ENCODE peak calls at places on chromosomes 13 and 19, in five cellular contexts. X, T, B, O and N are unnamed samples.

GRCh38 chr19:11405846-11406643 is 13.1 kb downstream of the RGL3 start:
- DNase-seq in B (no peak), O (no peak), X (no peak), T (no peak), N (no peak)

GRCh38 chr19:40588110-40588854 is 11.6 kb downstream of the SHKBP1 start:
- DNase-seq in T (no peak), O (no peak), X (no peak), B (no peak), N (no peak)

GRCh38 chr19:35168261-35168660 is 13.7 kb downstream of the FXYD5 start:
- DNase-seq in X (no peak), T (no peak), B (no peak), O (no peak), N (no peak)

GRCh38 chr19:58317481-58318072 is 9.2 kb upstream of the ZSCAN22 start:
- DNase-seq in B (no peak), O (no peak), X (no peak), T (no peak), N (peak; percentile 45)

GRCh38 chr13:63696055-63696454 is 2280.4 kb upstream of the PCDH20 start:
- DNase-seq in T (no peak), X (no peak), B (no peak), O (no peak), N (no peak)

GRCh38 chr19:1046836-1047695 is 7.2 kb downstream of the ABCA7 start:
- DNase-seq in X (no peak), T (no peak), O (no peak), B (no peak), N (no peak)

GRCh38 chr19:48493718-48494515 is 17.7 kb downstream of the LMTK3 start:
- DNase-seq in O (no peak), B (no peak), X (no peak), T (no peak), N (no peak)

GRCh38 chr19:33394006-33394722 is 20.7 kb downstream of the CEBPG start:
- DNase-seq in B (no peak), T (no peak), X (no peak), O (peak; percentile 63), N (no peak)

GRCh38 chr19:37217533-37217854 is 520 bp upstream of the ZNF383 start:
- DNase-seq in O (no peak), B (no peak), T (no peak), X (no peak), N (no peak)

GRCh38 chr13:110453767-110454166 is 107.8 kb downstream of the RAB20 start:
- DNase-seq in T (no peak), O (no peak), B (no peak), X (no peak), N (no peak)

GRCh38 chr13:56198350-56198749 is 942.4 kb upstream of the PRR20A start:
- DNase-seq in T (no peak), X (no peak), O (no peak), B (no peak), N (no peak)

GRCh38 chr19:53131732-53132131 is 978 bp downstream of the ZNF415 start:
- DNase-seq in B (no peak), X (no peak), T (no peak), O (no peak), N (no peak)

GRCh38 chr19:2015611-2015950 is at the start of gene BTBD2:
- DNase-seq in X (peak; percentile 30), O (peak; percentile 51), B (peak; percentile 56), T (peak; percentile 14), N (peak; percentile 50)

GRCh38 chr13:112134150-112135075 is 67.5 kb downstream of the SOX1 start:
- DNase-seq in B (no peak), O (no peak), X (no peak), T (no peak), N (no peak)

GRCh38 chr13:110525328-110526319 is 35.9 kb downstream of the RAB20 start:
- DNase-seq in X (peak; percentile 43), O (peak; percentile 75), T (no peak), B (no peak), N (peak; percentile 79)

GRCh38 chr13:94154362-94154761 is 325.1 kb downstream of the DCT start:
- DNase-seq in T (no peak), B (no peak), O (no peak), X (no peak), N (no peak)

GRCh38 chr19:10000171-10000826 is 10.0 kb downstream of the COL5A3 start:
- DNase-seq in X (peak; percentile 32), B (peak; percentile 46), O (peak; percentile 67), T (peak; percentile 26), N (peak; percentile 75)

GRCh38 chr19:17325881-17326594 is 8.6 kb downstream of the ANO8 start:
- DNase-seq in B (no peak), T (no peak), X (no peak), O (no peak), N (no peak)

GRCh38 chr19:51031880-51032225 is 2.9 kb downstream of the KLK12 start:
- DNase-seq in O (no peak), B (no peak), T (no peak), X (no peak), N (no peak)

GRCh38 chr19:4638828-4639530 is at the start of gene TNFAIP8L1:
- DNase-seq in B (peak; percentile 99), O (peak; percentile 97), X (peak; percentile 92), T (peak; percentile 84), N (peak; percentile 97)

GRCh38 chr13:104855581-104855980 is 1679.9 kb downstream of the EFNB2 start:
- DNase-seq in T (no peak), O (no peak), B (no peak), X (no peak), N (no peak)